ENCODE peak calls at places on chromosomes 12 and 14, in seven cellular contexts. T is activated T-helper 1 cell treated with Interleukin-2 at 50 U/mL for 16 hours; X is stimulated activated CD4-positive, alpha-beta T cell treated with anti-CD3 and anti-CD28 coated beads, Interleukin-15, amount 100 ng/mL, for 48 hours; Z is LoVo; I is HT1080; R is nephron progenitor cell; D is fibroblast of mammary gland. B is an unnamed sample.

GRCh38 chr14:92670177-92670576 is 78.2 kb downstream of the LGMN start:
- DNase-seq in R (no peak), D (peak), Z (no peak), T (no peak), I (peak), X (no peak), B (no peak)

GRCh38 chr12:96197503-96198272 is 3.5 kb downstream of the ELK3 start:
- DNase-seq in R (no peak), I (peak), T (no peak), Z (peak), X (no peak), D (peak), B (no peak)

GRCh38 chr14:95519699-95520098 is 3.2 kb upstream of the SYNE3 start:
- DNase-seq in R (no peak), T (peak), X (peak), D (peak), Z (peak), I (peak), B (peak)

GRCh38 chr12:127742231-127742630 is 524.7 kb upstream of the TMEM132C start:
- DNase-seq in D (no peak), R (no peak), I (no peak), Z (no peak), T (no peak), X (no peak), B (no peak)

GRCh38 chr12:89906178-89906577 is 197.5 kb upstream of the ATP2B1 start:
- DNase-seq in T (no peak), R (no peak), I (no peak), D (no peak), Z (no peak), X (no peak), B (no peak)

GRCh38 chr14:68924392-68925158 is 54.5 kb downstream of the ACTN1 start:
- DNase-seq in X (no peak), D (no peak), R (no peak), Z (no peak), T (no peak), I (no peak), B (no peak)

GRCh38 chr12:51678086-51678724 is 87.2 kb downstream of the SCN8A start:
- DNase-seq in R (peak), Z (peak), T (no peak), X (no peak), I (peak), D (peak), B (no peak)

GRCh38 chr12:111451232-111451631 is 45.5 kb downstream of the SH2B3 start:
- DNase-seq in R (no peak), I (no peak), X (no peak), Z (no peak), D (no peak), T (no peak), B (peak)

GRCh38 chr12:26636710-26637328 is 196.2 kb downstream of the ITPR2 start:
- DNase-seq in X (no peak), T (no peak), I (peak), Z (no peak), D (peak), R (no peak), B (no peak)